ENCODE peak calls at places on chromosome 17, in five cellular contexts. Z, U, J, R and G are unnamed samples.

GRCh38 chr17:42247734-42248133 is 28.5 kb downstream of the STAT5B start:
- DNase-seq in Z (no peak), U (peak), J (no peak), R (no peak), G (no peak)

GRCh38 chr17:64130559-64131001 is 636 bp upstream of the ERN1 start:
- DNase-seq in Z (no peak), U (peak), J (no peak), R (no peak), G (peak)

GRCh38 chr17:17237026-17237799 is at the start of gene FLCN:
- DNase-seq in Z (peak), U (peak), J (no peak), R (peak), G (peak)

GRCh38 chr17:81414751-81415516 is 19.7 kb downstream of the BAHCC1 start:
- DNase-seq in Z (no peak), U (no peak), J (no peak), R (peak), G (no peak)

GRCh38 chr17:77597421-77598240 is 360.9 kb upstream of the TNRC6C start:
- DNase-seq in Z (no peak), U (no peak), J (peak), R (no peak), G (no peak)

GRCh38 chr17:50981279-50981678 is 115.1 kb upstream of the TOB1 start:
- DNase-seq in Z (no peak), U (no peak), J (no peak), R (no peak), G (no peak)

GRCh38 chr17:3911271-3912053 is 4.8 kb downstream of the P2RX1 start:
- DNase-seq in Z (peak), U (no peak), J (no peak), R (no peak), G (no peak)

GRCh38 chr17:77733576-77734296 is 224.8 kb upstream of the TNRC6C start:
- DNase-seq in Z (no peak), U (no peak), J (peak), R (no peak), G (no peak)

GRCh38 chr17:31830971-31831755 is 27.9 kb downstream of the COPRS start:
- DNase-seq in Z (no peak), U (peak), J (no peak), R (no peak), G (no peak)

GRCh38 chr17:65444049-65444448 is 117.4 kb downstream of the AXIN2 start:
- DNase-seq in Z (no peak), U (no peak), J (no peak), R (no peak), G (no peak)

GRCh38 chr17:43200127-43200526 is 11.5 kb upstream of the TMEM106A start:
- DNase-seq in Z (no peak), U (no peak), J (no peak), R (no peak), G (no peak)

GRCh38 chr17:81126281-81127132 is 38.8 kb upstream of the PVALEF start:
- DNase-seq in Z (no peak), U (no peak), J (no peak), R (no peak), G (no peak)

GRCh38 chr17:39757931-39758873 is 20.5 kb downstream of the GRB7 start:
- DNase-seq in Z (peak), U (peak), J (no peak), R (no peak), G (no peak)

GRCh38 chr17:60079401-60079861 is 710 bp upstream of the HEATR6 start:
- DNase-seq in Z (no peak), U (peak), J (no peak), R (no peak), G (no peak)

GRCh38 chr17:62043140-62043539 is 21.9 kb downstream of the MED13 start:
- DNase-seq in Z (no peak), U (no peak), J (no peak), R (no peak), G (no peak)

GRCh38 chr17:57906910-57907309 is 48.3 kb downstream of the CUEDC1 start:
- DNase-seq in Z (no peak), U (no peak), J (no peak), R (no peak), G (no peak)